ENCODE peak calls at places on chromosomes 4 and X, in six cellular contexts. N, Y, B, Q, X and S are unnamed samples.

GRCh38 chr4:157141976-157142375 is 66.0 kb downstream of the GLRB start:
- DNase-seq in X (no peak), Q (no peak), B (no peak), N (no peak), Y (no peak), S (no peak)

GRCh38 chrX:153400146-153401132 is 711 bp downstream of the PNMA6E start:
- DNase-seq in X (peak; percentile 58), Q (no peak), Y (no peak), N (no peak), B (peak; percentile 17), S (no peak)

GRCh38 chr4:55312491-55313101 is 33.4 kb upstream of the SRD5A3 start:
- DNase-seq in B (peak; percentile 2), Y (no peak), N (peak; percentile 3), Q (peak; percentile 18), X (no peak), S (no peak)

GRCh38 chr4:112840061-112840460 is 203.1 kb downstream of the LARP7 start:
- DNase-seq in B (no peak), X (no peak), N (no peak), Y (no peak), Q (no peak), S (no peak)

GRCh38 chr4:176778491-176778890 is 14.2 kb downstream of the VEGFC start:
- DNase-seq in Q (no peak), B (no peak), X (no peak), N (no peak), Y (peak; percentile 71), S (no peak)

GRCh38 chr4:87882861-87883260 is 50.1 kb downstream of the MEPE start:
- DNase-seq in X (no peak), Y (no peak), Q (no peak), B (no peak), N (no peak), S (no peak)

GRCh38 chrX:96685205-96686099 is 810 bp downstream of the DIAPH2 start:
- DNase-seq in Y (peak; percentile 16), N (peak; percentile 8), X (peak; percentile 25), Q (no peak), B (peak; percentile 6), S (no peak)

GRCh38 chrX:133916984-133917722 is 68.2 kb downstream of the GPC3 start:
- DNase-seq in X (no peak), Q (no peak), Y (no peak), B (no peak), N (no peak), S (no peak)

GRCh38 chr4:155692990-155693659 is 26.5 kb downstream of the GUCY1A1 start:
- DNase-seq in Y (no peak), N (no peak), B (no peak), X (no peak), Q (no peak), S (no peak)

GRCh38 chr4:2352171-2352570 is 66.3 kb downstream of the ZFYVE28 start:
- DNase-seq in X (no peak), Q (no peak), B (no peak), Y (peak; percentile 6), N (no peak), S (no peak)

GRCh38 chrX:96861228-96861627 is 22.5 kb upstream of the RPA4 start:
- DNase-seq in X (no peak), Y (no peak), B (no peak), Q (no peak), N (no peak), S (no peak)

GRCh38 chr4:44791842-44792241 is 65.5 kb upstream of the GNPDA2 start:
- DNase-seq in Y (no peak), Q (no peak), N (no peak), X (no peak), B (no peak), S (no peak)

GRCh38 chrX:41490446-41490845 is 43.3 kb downstream of the NYX start:
- DNase-seq in B (no peak), X (no peak), N (no peak), Q (no peak), Y (no peak), S (no peak)

GRCh38 chr4:184693056-184693455 is 40.8 kb downstream of the CENPU start:
- DNase-seq in B (no peak), X (no peak), Q (no peak), Y (no peak), N (no peak), S (no peak)